ENCODE peak calls at places on chromosomes 6 and 20, in seven cellular contexts. One of them, this sample, is unnamed. For H3K36me3, the result is how much of the 10 kb centered on the place peaks cover.

GRCh38 chr6:38316099-38316868 is 323.4 kb downstream of the BTBD9 start:
- DNase-seq in tibial artery: no peak
- DNase-seq in ovary: no peak
- DNase-seq in Peyer's patch: no peak
- DNase-seq in CD8-positive, alpha-beta T cell: no peak
- DNase-seq in GM23248: no peak
- DNase-seq in OCI-LY7: no peak
- DNase-seq in this sample: no peak

GRCh38 chr20:34415079-34415478 is 52.0 kb downstream of the ITCH start:
- DNase-seq in tibial artery: no peak
- DNase-seq in ovary: no peak
- DNase-seq in Peyer's patch: no peak
- DNase-seq in CD8-positive, alpha-beta T cell: no peak
- DNase-seq in GM23248: no peak
- DNase-seq in OCI-LY7: peak
- DNase-seq in this sample: no peak

GRCh38 chr20:48478370-48478769 is 349.4 kb downstream of the PREX1 start:
- DNase-seq in tibial artery: no peak
- DNase-seq in ovary: no peak
- DNase-seq in Peyer's patch: no peak
- DNase-seq in CD8-positive, alpha-beta T cell: no peak
- DNase-seq in GM23248: no peak
- DNase-seq in OCI-LY7: no peak
- DNase-seq in this sample: no peak

GRCh38 chr20:35021063-35021462 is 65.4 kb downstream of the MYH7B start:
- DNase-seq in tibial artery: no peak
- DNase-seq in ovary: no peak
- DNase-seq in Peyer's patch: no peak
- DNase-seq in CD8-positive, alpha-beta T cell: no peak
- DNase-seq in GM23248: no peak
- DNase-seq in OCI-LY7: no peak
- DNase-seq in this sample: no peak

GRCh38 chr6:116450769-116451740 is 10.1 kb upstream of the CALHM6 start:
- DNase-seq in tibial artery: no peak
- DNase-seq in ovary: no peak
- DNase-seq in Peyer's patch: no peak
- DNase-seq in CD8-positive, alpha-beta T cell: no peak
- DNase-seq in GM23248: no peak
- DNase-seq in OCI-LY7: peak
- DNase-seq in this sample: peak

GRCh38 chr20:57807418-57808265 is 97.8 kb upstream of the PMEPA1 start:
- DNase-seq in tibial artery: no peak
- DNase-seq in ovary: no peak
- DNase-seq in Peyer's patch: no peak
- DNase-seq in CD8-positive, alpha-beta T cell: no peak
- DNase-seq in GM23248: peak
- DNase-seq in OCI-LY7: no peak
- DNase-seq in this sample: no peak

GRCh38 chr20:62063601-62063980 is 2.1 kb downstream of the TAF4 start:
- DNase-seq in tibial artery: no peak
- DNase-seq in ovary: peak
- DNase-seq in Peyer's patch: no peak
- DNase-seq in CD8-positive, alpha-beta T cell: peak
- DNase-seq in GM23248: peak
- DNase-seq in OCI-LY7: no peak
- DNase-seq in this sample: peak

GRCh38 chr6:156557269-156557885 is 219.8 kb upstream of the ARID1B start:
- DNase-seq in tibial artery: peak
- DNase-seq in ovary: no peak
- DNase-seq in Peyer's patch: no peak
- DNase-seq in CD8-positive, alpha-beta T cell: no peak
- DNase-seq in GM23248: peak
- DNase-seq in OCI-LY7: no peak
- DNase-seq in this sample: peak

GRCh38 chr6:146433881-146434741 is 109.5 kb upstream of the RAB32 start:
- DNase-seq in tibial artery: peak
- DNase-seq in ovary: no peak
- DNase-seq in Peyer's patch: no peak
- DNase-seq in CD8-positive, alpha-beta T cell: no peak
- DNase-seq in GM23248: peak
- DNase-seq in OCI-LY7: no peak
- DNase-seq in this sample: peak

GRCh38 chr6:30071081-30071818 is 4.3 kb downstream of the PPP1R11 start:
- DNase-seq in tibial artery: no peak
- DNase-seq in ovary: peak
- DNase-seq in Peyer's patch: no peak
- DNase-seq in CD8-positive, alpha-beta T cell: no peak
- DNase-seq in GM23248: peak
- DNase-seq in OCI-LY7: no peak
- DNase-seq in this sample: peak

GRCh38 chr20:3158968-3159431 is 665 bp downstream of the FASTKD5 start:
- DNase-seq in tibial artery: no peak
- DNase-seq in ovary: no peak
- DNase-seq in Peyer's patch: no peak
- DNase-seq in CD8-positive, alpha-beta T cell: no peak
- DNase-seq in GM23248: peak
- DNase-seq in OCI-LY7: peak
- DNase-seq in this sample: peak

GRCh38 chr6:35920793-35921732 is at the start of gene SRPK1:
- DNase-seq in tibial artery: peak
- DNase-seq in ovary: peak
- DNase-seq in Peyer's patch: peak
- DNase-seq in CD8-positive, alpha-beta T cell: peak
- DNase-seq in GM23248: peak
- DNase-seq in OCI-LY7: peak
- DNase-seq in this sample: peak

GRCh38 chr6:170008386-170008785 is 257.0 kb downstream of the ERMARD start:
- DNase-seq in tibial artery: no peak
- DNase-seq in ovary: no peak
- DNase-seq in Peyer's patch: no peak
- DNase-seq in CD8-positive, alpha-beta T cell: no peak
- DNase-seq in GM23248: no peak
- DNase-seq in OCI-LY7: no peak
- DNase-seq in this sample: no peak

DNA sequence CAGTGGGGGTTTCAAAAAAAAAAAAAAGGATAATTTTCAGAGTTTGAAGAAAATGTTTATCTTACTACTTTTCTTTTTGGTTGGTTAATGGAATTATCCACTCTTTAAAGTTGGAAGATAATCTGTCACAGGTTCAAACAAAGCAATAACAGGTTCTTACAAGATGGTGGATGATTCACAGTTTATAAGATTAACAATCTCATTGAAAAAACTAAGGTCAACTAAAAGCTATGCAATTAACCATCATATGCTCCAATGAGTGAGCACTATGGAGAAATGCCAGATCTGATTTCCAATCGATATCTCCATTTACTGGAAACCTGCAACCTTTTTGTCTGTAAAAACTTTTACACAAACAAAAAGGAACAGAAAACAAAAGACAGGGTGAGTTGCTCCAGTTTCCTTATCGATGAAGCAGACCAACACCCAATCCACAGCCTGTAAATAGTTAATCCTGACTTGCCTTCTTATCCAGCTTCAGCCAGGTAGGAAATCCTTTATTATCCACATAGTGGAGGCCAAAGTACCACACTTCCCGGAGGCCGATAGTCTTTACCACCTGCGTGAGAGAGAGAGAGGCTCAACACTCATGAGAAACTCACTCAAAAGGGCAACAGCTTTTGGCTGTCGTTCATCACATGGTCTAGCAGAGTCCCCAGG is 32.4 kb downstream of the EZR start:
- DNase-seq in tibial artery: no peak
- DNase-seq in ovary: no peak
- DNase-seq in Peyer's patch: no peak
- DNase-seq in CD8-positive, alpha-beta T cell: no peak
- DNase-seq in GM23248: no peak
- DNase-seq in OCI-LY7: no peak
- DNase-seq in this sample: no peak
- H3K36me3 ChIP-seq in tibial artery: half or more
- H3K36me3 ChIP-seq in ovary: under half
- H3K36me3 ChIP-seq in Peyer's patch: under half
- H3K36me3 ChIP-seq in CD8-positive, alpha-beta T cell: half or more
- H3K36me3 ChIP-seq in GM23248: under half
- H3K36me3 ChIP-seq in OCI-LY7: half or more
- H3K36me3 ChIP-seq in this sample: half or more

GRCh38 chr20:9444921-9445320 is 69.5 kb upstream of the LAMP5 start:
- DNase-seq in tibial artery: no peak
- DNase-seq in ovary: no peak
- DNase-seq in Peyer's patch: no peak
- DNase-seq in CD8-positive, alpha-beta T cell: no peak
- DNase-seq in GM23248: no peak
- DNase-seq in OCI-LY7: no peak
- DNase-seq in this sample: no peak

GRCh38 chr20:9439806-9440205 is 74.6 kb upstream of the LAMP5 start:
- DNase-seq in tibial artery: no peak
- DNase-seq in ovary: no peak
- DNase-seq in Peyer's patch: no peak
- DNase-seq in CD8-positive, alpha-beta T cell: no peak
- DNase-seq in GM23248: no peak
- DNase-seq in OCI-LY7: no peak
- DNase-seq in this sample: no peak

GRCh38 chr20:9442858-9443257 is 71.5 kb upstream of the LAMP5 start:
- DNase-seq in tibial artery: no peak
- DNase-seq in ovary: no peak
- DNase-seq in Peyer's patch: no peak
- DNase-seq in CD8-positive, alpha-beta T cell: no peak
- DNase-seq in GM23248: peak
- DNase-seq in OCI-LY7: no peak
- DNase-seq in this sample: no peak

GRCh38 chr20:9440891-9441290 is 73.5 kb upstream of the LAMP5 start:
- DNase-seq in tibial artery: no peak
- DNase-seq in ovary: no peak
- DNase-seq in Peyer's patch: no peak
- DNase-seq in CD8-positive, alpha-beta T cell: no peak
- DNase-seq in GM23248: no peak
- DNase-seq in OCI-LY7: no peak
- DNase-seq in this sample: no peak

DNA sequence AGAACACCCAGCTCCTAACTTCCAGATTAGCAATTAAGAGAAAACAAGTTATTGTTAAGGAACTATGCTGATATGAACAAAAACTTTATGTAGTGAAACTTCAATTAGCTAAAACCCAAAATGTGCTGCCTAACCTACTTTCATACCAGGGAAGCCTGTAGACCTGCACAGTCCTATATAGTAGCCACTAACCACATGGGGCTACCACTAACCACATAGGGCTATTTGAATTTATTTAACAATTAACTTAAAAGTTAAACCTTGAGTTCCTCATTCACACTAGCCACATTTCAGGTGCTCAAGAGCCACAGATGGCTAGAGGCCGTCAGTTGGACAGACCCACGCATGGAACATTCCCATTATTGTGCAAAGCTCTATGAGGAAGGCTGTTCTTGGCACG is 72.4 kb upstream of the LAMP5 start:
- DNase-seq in tibial artery: no peak
- DNase-seq in ovary: no peak
- DNase-seq in Peyer's patch: no peak
- DNase-seq in CD8-positive, alpha-beta T cell: no peak
- DNase-seq in GM23248: no peak
- DNase-seq in OCI-LY7: no peak
- DNase-seq in this sample: no peak
- H3K36me3 ChIP-seq in tibial artery: half or more
- H3K36me3 ChIP-seq in ovary: under half
- H3K36me3 ChIP-seq in Peyer's patch: under half
- H3K36me3 ChIP-seq in CD8-positive, alpha-beta T cell: under half
- H3K36me3 ChIP-seq in GM23248: under half
- H3K36me3 ChIP-seq in OCI-LY7: under half
- H3K36me3 ChIP-seq in this sample: under half

DNA sequence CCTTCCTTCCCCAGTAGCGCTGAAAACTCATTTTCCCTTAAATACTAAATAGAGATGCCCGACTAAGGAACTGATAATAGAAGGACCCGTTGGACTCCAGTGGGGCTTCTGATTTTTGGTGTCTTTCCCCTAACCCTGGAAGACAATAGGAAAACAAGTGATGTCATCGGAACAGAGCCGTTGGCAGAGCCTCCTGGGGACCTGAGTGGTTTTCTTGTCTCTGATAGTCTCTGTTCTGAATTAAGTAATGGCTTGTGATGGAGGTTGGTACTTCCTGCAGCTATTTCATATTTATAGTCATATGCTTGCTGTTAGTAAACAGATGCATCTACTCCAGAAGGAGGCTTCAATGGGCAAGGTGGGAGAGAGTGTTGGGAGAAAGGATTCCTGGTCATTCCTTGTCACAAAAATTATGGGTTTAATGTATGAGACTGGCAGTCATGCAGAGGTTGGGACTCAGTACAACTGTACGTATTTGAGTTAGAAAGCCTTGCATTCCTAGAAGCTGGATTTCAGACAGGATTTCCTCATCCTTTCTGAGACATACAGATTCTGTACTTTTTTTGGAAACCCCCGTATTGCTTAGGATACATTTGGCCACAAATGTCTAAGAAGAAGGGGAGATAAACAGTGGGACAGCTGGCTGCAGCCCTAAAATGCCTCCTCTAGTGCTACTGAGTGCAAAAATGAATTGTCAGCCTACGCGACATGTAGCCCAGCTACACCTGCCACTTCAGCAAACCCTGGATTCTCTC is 38.0 kb downstream of the CDS2 start:
- DNase-seq in tibial artery: no peak
- DNase-seq in ovary: no peak
- DNase-seq in Peyer's patch: no peak
- DNase-seq in CD8-positive, alpha-beta T cell: no peak
- DNase-seq in GM23248: no peak
- DNase-seq in OCI-LY7: no peak
- DNase-seq in this sample: no peak
- H3K36me3 ChIP-seq in tibial artery: under half
- H3K36me3 ChIP-seq in ovary: under half
- H3K36me3 ChIP-seq in Peyer's patch: under half
- H3K36me3 ChIP-seq in CD8-positive, alpha-beta T cell: under half
- H3K36me3 ChIP-seq in GM23248: under half
- H3K36me3 ChIP-seq in OCI-LY7: under half
- H3K36me3 ChIP-seq in this sample: under half

DNA sequence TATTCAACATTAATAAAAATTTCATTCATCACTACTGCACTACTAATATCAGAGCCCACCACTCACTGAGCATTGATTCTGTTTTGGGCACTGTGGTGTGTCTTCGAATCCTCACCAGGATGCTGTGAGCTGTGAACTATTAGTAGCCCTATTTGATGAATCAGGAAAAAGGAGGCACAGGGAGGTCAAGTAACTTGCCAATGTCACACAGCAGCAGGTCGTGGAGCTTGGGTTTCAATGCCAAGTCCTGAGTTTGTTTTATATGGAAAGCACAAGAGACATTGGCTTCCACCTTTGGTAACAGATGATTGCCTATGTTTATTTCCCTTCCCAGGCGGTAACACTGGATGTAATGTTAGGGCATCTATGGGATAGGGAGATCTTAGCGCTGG is 15.0 kb downstream of the NQO2 start:
- DNase-seq in tibial artery: no peak
- DNase-seq in ovary: no peak
- DNase-seq in Peyer's patch: no peak
- DNase-seq in CD8-positive, alpha-beta T cell: no peak
- DNase-seq in GM23248: no peak
- DNase-seq in OCI-LY7: no peak
- DNase-seq in this sample: no peak
- H3K36me3 ChIP-seq in tibial artery: half or more
- H3K36me3 ChIP-seq in ovary: under half
- H3K36me3 ChIP-seq in Peyer's patch: under half
- H3K36me3 ChIP-seq in CD8-positive, alpha-beta T cell: under half
- H3K36me3 ChIP-seq in GM23248: under half
- H3K36me3 ChIP-seq in OCI-LY7: under half
- H3K36me3 ChIP-seq in this sample: half or more

This sample was measured in GM23338.